ENCODE peak calls at places on chromosomes 12 and 14, in four cellular contexts. G is NCI-H1092, J is astrocyte of the spinal cord, E is HEK293T. C is an unnamed sample.

GRCh38 chr12:112861284-112861683 is 45.5 kb upstream of the OAS1 start:
- DNase-seq in J (no peak), E (no peak), G (no peak), C (no peak)

GRCh38 chr12:114163766-114164165 is 197.6 kb upstream of the RBM19 start:
- DNase-seq in J (peak), E (no peak), G (no peak), C (peak)

GRCh38 chr14:88023658-88024187 is 18.8 kb downstream of the GPR65 start:
- DNase-seq in G (no peak), E (no peak), J (no peak), C (no peak)

GRCh38 chr12:24393105-24393504 is 443.6 kb upstream of the SOX5 start:
- DNase-seq in E (no peak), J (no peak), G (no peak), C (no peak)

GRCh38 chr14:56886471-56887062 is 76.3 kb upstream of the OTX2 start:
- DNase-seq in G (no peak), E (no peak), J (no peak), C (no peak)

GRCh38 chr12:3048540-3048939 is 28.6 kb upstream of the TSPAN9 start:
- DNase-seq in E (no peak), G (no peak), J (no peak), C (no peak)

GRCh38 chr14:45251912-45252311 is 1.1 kb downstream of the MIS18BP1 start:
- DNase-seq in G (no peak), J (peak), E (no peak), C (peak)

GRCh38 chr14:78157855-78158436 is 12.2 kb upstream of the NRXN3 start:
- DNase-seq in J (peak), G (no peak), E (peak), C (peak)

GRCh38 chr12:104340917-104341611 is 37.5 kb downstream of the EID3 start:
- DNase-seq in G (no peak), E (no peak), J (no peak), C (no peak)

GRCh38 chr12:28626504-28626903 is 436.2 kb downstream of the CCDC91 start:
- DNase-seq in E (no peak), G (no peak), J (no peak), C (no peak)

GRCh38 chr14:36091096-36091495 is 85.4 kb downstream of the PTCSC3 start:
- DNase-seq in E (peak), G (no peak), J (peak), C (peak)

GRCh38 chr14:102049258-102050025 is 37.4 kb downstream of the HSP90AA1 start:
- DNase-seq in G (no peak), J (no peak), E (no peak), C (no peak)

GRCh38 chr12:72511906-72512305 is 239.7 kb downstream of the TRHDE start:
- DNase-seq in G (no peak), J (peak), E (no peak), C (peak)

GRCh38 chr12:126182619-126183236 is 1117.5 kb downstream of the AACS start:
- DNase-seq in J (peak), G (no peak), E (no peak), C (peak)

GRCh38 chr14:64507376-64508156 is 3.0 kb downstream of the ZBTB1 start:
- DNase-seq in E (no peak), G (no peak), J (no peak), C (peak)

GRCh38 chr12:32921397-32921796 is 24.8 kb upstream of the PKP2 start:
- DNase-seq in J (peak), E (no peak), G (no peak), C (peak)

GRCh38 chr12:20555015-20555414 is 140.1 kb upstream of the SLCO1C1 start:
- DNase-seq in E (no peak), J (no peak), G (no peak), C (no peak)

GRCh38 chr12:111189792-111190191 is 179.1 kb downstream of the PHETA1 start:
- DNase-seq in E (no peak), J (no peak), G (no peak), C (no peak)

GRCh38 chr12:69014047-69014446 is 81.1 kb upstream of the CPM start:
- DNase-seq in J (no peak), E (no peak), G (no peak), C (no peak)

GRCh38 chr12:117042171-117042809 is 56.9 kb downstream of the TESC start:
- DNase-seq in G (no peak), J (no peak), E (no peak), C (peak)

GRCh38 chr12:131894313-131894860 is at the start of gene ULK1:
- DNase-seq in J (peak), G (peak), E (peak), C (peak)

GRCh38 chr12:88298761-88299242 is 156.7 kb downstream of the TMTC3 start:
- DNase-seq in E (no peak), J (peak), G (no peak), C (peak)

GRCh38 chr14:52315355-52315718 is 1.2 kb downstream of the PTGER2 start:
- DNase-seq in E (no peak), G (no peak), J (no peak), C (no peak)

GRCh38 chr12:88604646-88605045 is 24.4 kb upstream of the KITLG start:
- DNase-seq in J (no peak), E (no peak), G (no peak), C (no peak)

C was measured in cardiac fibroblast.